ENCODE peak calls at places on chromosomes 11 and 22, in six cellular contexts. B is heart left ventricle, Y is astrocyte of the spinal cord, X is osteoblast, Q is astrocyte of the cerebellum, C is Caco-2. M is an unnamed sample.

GRCh38 chr11:67632982-67633755 is 3.4 kb upstream of the NUDT8 start:
- DNase-seq in B (peak), Y (no peak), X (peak), Q (no peak), C (no peak), M (no peak)

GRCh38 chr11:95108159-95108611 is 18.5 kb downstream of the ENDOD1 start:
- DNase-seq in B (peak), Y (peak), X (peak), Q (no peak), C (no peak), M (peak)

GRCh38 chr22:17748555-17749353 is 25.5 kb downstream of the BID start:
- DNase-seq in B (peak), Y (no peak), X (peak), Q (no peak), C (no peak), M (no peak)

GRCh38 chr11:108414958-108415357 is 52.4 kb downstream of the C11orf65 start:
- DNase-seq in B (no peak), Y (no peak), X (no peak), Q (no peak), C (no peak), M (no peak)

GRCh38 chr11:128964463-128964930 is 21.8 kb upstream of the TP53AIP1 start:
- DNase-seq in B (no peak), Y (no peak), X (no peak), Q (no peak), C (no peak), M (peak)

GRCh38 chr22:24445481-24446290 is 18.3 kb downstream of the ADORA2A start:
- DNase-seq in B (no peak), Y (no peak), X (peak), Q (no peak), C (no peak), M (no peak)

GRCh38 chr11:88709567-88709966 is 356.2 kb downstream of the GRM5 start:
- DNase-seq in B (no peak), Y (no peak), X (no peak), Q (no peak), C (no peak), M (no peak)

GRCh38 chr11:68206211-68206610 is 6.9 kb downstream of the KMT5B start:
- DNase-seq in B (no peak), Y (peak), X (peak), Q (peak), C (peak), M (peak)

GRCh38 chr22:23403152-23403719 is 176.9 kb downstream of the IGLL1 start:
- DNase-seq in B (no peak), Y (no peak), X (peak), Q (no peak), C (no peak), M (no peak)

GRCh38 chr11:69352715-69353325 is 58.9 kb downstream of the MYEOV start:
- DNase-seq in B (no peak), Y (peak), X (peak), Q (no peak), C (no peak), M (peak)

GRCh38 chr11:113296016-113296415 is 18.4 kb upstream of the TTC12 start:
- DNase-seq in B (no peak), Y (no peak), X (no peak), Q (no peak), C (no peak), M (no peak)

GRCh38 chr11:112316971-112317370 is 56.3 kb upstream of the PLET1 start:
- DNase-seq in B (no peak), Y (no peak), X (no peak), Q (no peak), C (no peak), M (no peak)

GRCh38 chr11:18013790-18014507 is 1.1 kb upstream of the SERGEF start:
- DNase-seq in B (peak), Y (peak), X (no peak), Q (no peak), C (peak), M (peak)

GRCh38 chr11:111694851-111695250 is 71.3 kb downstream of the PPP2R1B start:
- DNase-seq in B (no peak), Y (peak), X (no peak), Q (peak), C (no peak), M (peak)

GRCh38 chr11:73759520-73760065 is 1.3 kb downstream of the RAB6A start:
- DNase-seq in B (no peak), Y (peak), X (peak), Q (peak), C (no peak), M (peak)

GRCh38 chr11:554824-555499 is 5.6 kb downstream of the LMNTD2 start:
- DNase-seq in B (peak), Y (peak), X (peak), Q (no peak), C (peak), M (peak)

GRCh38 chr11:28043930-28044709 is 63.8 kb downstream of the KIF18A start:
- DNase-seq in B (no peak), Y (no peak), X (no peak), Q (no peak), C (no peak), M (no peak)

GRCh38 chr11:61695917-61696316 is 15.7 kb downstream of the DAGLA start:
- DNase-seq in B (peak), Y (peak), X (peak), Q (no peak), C (no peak), M (peak)

GRCh38 chr11:12100886-12101285 is 9.5 kb upstream of the MICAL2 start:
- DNase-seq in B (peak), Y (no peak), X (no peak), Q (no peak), C (no peak), M (no peak)

GRCh38 chr11:1937616-1938342 is 9.4 kb upstream of the MRPL23 start:
- DNase-seq in B (peak), Y (no peak), X (peak), Q (no peak), C (peak), M (no peak)

GRCh38 chr22:49826603-49827306 is 918 bp downstream of the BRD1 start:
- DNase-seq in B (peak), Y (peak), X (peak), Q (no peak), C (peak), M (peak)

GRCh38 chr11:72814831-72815618 is 814 bp downstream of the ATG16L2 start:
- DNase-seq in B (no peak), Y (peak), X (peak), Q (no peak), C (peak), M (peak)

GRCh38 chr11:125513705-125514265 is 17.7 kb upstream of the FEZ1 start:
- DNase-seq in B (no peak), Y (no peak), X (no peak), Q (no peak), C (no peak), M (no peak)
- H3K4me3 ChIP-seq in B (no peak), Y (no peak), X (no peak), Q (no peak), C (no peak), M (no peak)

GRCh38 chr22:37427711-37428635 is 694 bp upstream of the ELFN2 start:
- DNase-seq in B (no peak), Y (no peak), X (peak), Q (no peak), C (no peak), M (no peak)
- H3K4me3 ChIP-seq in B (peak), Y (peak), X (peak), Q (peak), C (peak), M (peak)

DNA sequence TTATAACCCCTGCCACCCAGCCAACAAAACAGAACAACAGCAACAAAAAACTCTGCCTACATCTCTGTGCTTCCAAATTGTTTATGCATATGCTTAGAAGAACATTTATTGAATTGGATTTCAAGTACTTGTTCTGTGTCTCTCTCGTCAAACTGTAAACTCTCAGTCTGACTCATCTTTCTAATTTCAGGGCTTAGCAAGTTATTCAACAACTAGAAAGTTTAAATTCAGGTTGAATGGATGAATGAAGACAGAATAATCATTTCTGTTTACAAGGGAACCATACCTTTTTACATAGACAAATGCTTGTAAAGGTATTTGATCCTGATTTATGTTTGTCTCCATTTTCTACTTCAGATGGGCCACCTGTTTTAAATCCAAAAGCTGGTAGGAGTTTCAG is 1.5 kb upstream of the FBXO3 start:
- DNase-seq in B (no peak), Y (no peak), X (no peak), Q (no peak), C (no peak), M (no peak)
- H3K4me3 ChIP-seq in B (no peak), Y (no peak), X (no peak), Q (no peak), C (no peak), M (no peak)

GRCh38 chr11:120126543-120126942 is 11.4 kb downstream of the TRIM29 start:
- DNase-seq in B (no peak), Y (no peak), X (no peak), Q (no peak), C (no peak), M (no peak)

GRCh38 chr11:120130176-120130980 is 7.5 kb downstream of the TRIM29 start:
- DNase-seq in B (peak), Y (no peak), X (no peak), Q (no peak), C (no peak), M (no peak)

GRCh38 chr11:120127236-120127635 is 10.7 kb downstream of the TRIM29 start:
- DNase-seq in B (no peak), Y (no peak), X (peak), Q (no peak), C (no peak), M (no peak)

GRCh38 chr11:120129570-120129969 is 8.3 kb downstream of the TRIM29 start:
- DNase-seq in B (peak), Y (no peak), X (peak), Q (no peak), C (no peak), M (no peak)

GRCh38 chr11:120128392-120129172 is 9.3 kb downstream of the TRIM29 start:
- DNase-seq in B (peak), Y (peak), X (peak), Q (peak), C (peak), M (no peak)
- H3K4me3 ChIP-seq in B (no peak), Y (no peak), X (no peak), Q (no peak), C (no peak), M (no peak)